ENCODE peak calls at places on chromosome 18, in ten cellular contexts. C is T follicular helper cell; O is activated naive CD8-positive, alpha-beta T cell treated with anti-CD3 and anti-CD28 coated beads, Interleukin-2, amount 10 ng/mL, durations not matched to agents 7 days and 5 days; M is activated T-helper 9 cell treated with anti-CD3 and anti-CD28 coated beads, Interleukin-2, amount 50 U/mL, for 16 hours; T is right atrium auricular region; G is frontal cortex; W is GOT3; N is cerebellar cortex; F is retina; I is mucosa of gallbladder. B is an unnamed sample.

GRCh38 chr18:24584777-24585176 is 124.3 kb downstream of the HRH4 start:
- DNase-seq in C (no peak), O (no peak), M (no peak), T (no peak), G (no peak), W (no peak), N (peak; percentile 84), F (peak; percentile 34), I (no peak), B (no peak)

GRCh38 chr18:4510709-4511108 is 55.6 kb upstream of the DLGAP1 start:
- DNase-seq in C (no peak), O (no peak), M (no peak), T (no peak), G (no peak), W (no peak), N (no peak), F (peak; percentile 2), I (no peak), B (no peak)

GRCh38 chr18:10526211-10526949 is 553 bp downstream of the NAPG start:
- DNase-seq in C (peak; percentile 42), O (peak; percentile 80), M (peak; percentile 34), T (no peak), G (no peak), W (no peak), N (peak; percentile 41), F (no peak), I (peak; percentile 41), B (peak; percentile 16)

GRCh38 chr18:76395609-76396008 is 99.4 kb downstream of the ZNF516 start:
- DNase-seq in C (no peak), O (no peak), M (no peak), T (no peak), G (no peak), W (no peak), N (no peak), F (no peak), I (no peak), B (no peak)

GRCh38 chr18:29002747-29003146 is 825.8 kb upstream of the CDH2 start:
- DNase-seq in C (no peak), O (no peak), M (no peak), T (no peak), G (no peak), W (no peak), N (no peak), F (no peak), I (no peak), B (no peak)

GRCh38 chr18:79613186-79613931 is 66.2 kb upstream of the CTDP1 start:
- DNase-seq in C (no peak), O (peak; percentile 12), M (no peak), T (no peak), G (no peak), W (no peak), N (no peak), F (no peak), I (no peak), B (peak; percentile 5)

GRCh38 chr18:1585881-1586488 is 681.3 kb downstream of the ADCYAP1 start:
- DNase-seq in C (no peak), O (no peak), M (no peak), T (no peak), G (no peak), W (no peak), N (peak; percentile 25), F (peak; percentile 26), I (no peak), B (no peak)

GRCh38 chr18:43587538-43588153 is 310.4 kb upstream of the SYT4 start:
- DNase-seq in C (no peak), O (no peak), M (no peak), T (no peak), G (peak; percentile 21), W (no peak), N (peak; percentile 74), F (peak; percentile 44), I (no peak), B (no peak)

GRCh38 chr18:4453712-4454547 is 1.2 kb downstream of the DLGAP1 start:
- DNase-seq in C (no peak), O (peak; percentile 21), M (no peak), T (no peak), G (no peak), W (no peak), N (peak; percentile 44), F (peak; percentile 84), I (no peak), B (no peak)

GRCh38 chr18:11950824-11951223 is 30.5 kb upstream of the IMPA2 start:
- DNase-seq in C (no peak), O (no peak), M (no peak), T (no peak), G (no peak), W (no peak), N (no peak), F (no peak), I (no peak), B (no peak)

GRCh38 chr18:67379991-67380390 is 136.5 kb downstream of the DSEL start:
- DNase-seq in C (no peak), O (no peak), M (no peak), T (no peak), G (no peak), W (no peak), N (no peak), F (no peak), I (no peak), B (no peak)

GRCh38 chr18:59145055-59145454 is 5.4 kb downstream of the SEC11C start:
- DNase-seq in C (no peak), O (no peak), M (no peak), T (no peak), G (no peak), W (no peak), N (no peak), F (no peak), I (no peak), B (no peak)

GRCh38 chr18:8416212-8417019 is 192.8 kb upstream of the RAB12 start:
- DNase-seq in C (no peak), O (no peak), M (no peak), T (no peak), G (no peak), W (no peak), N (no peak), F (no peak), I (no peak), B (no peak)

GRCh38 chr18:3230401-3231334 is 10.9 kb upstream of the MYOM1 start:
- DNase-seq in C (no peak), O (no peak), M (no peak), T (no peak), G (no peak), W (no peak), N (no peak), F (no peak), I (peak; percentile 77), B (no peak)

GRCh38 chr18:55779711-55780590 is 192.0 kb upstream of the TCF4 start:
- DNase-seq in C (no peak), O (peak; percentile 29), M (no peak), T (no peak), G (peak; percentile 69), W (no peak), N (peak; percentile 42), F (peak; percentile 84), I (no peak), B (peak; percentile 5)

GRCh38 chr18:58934933-58935577 is 70.4 kb downstream of the ZNF532 start:
- DNase-seq in C (no peak), O (no peak), M (no peak), T (no peak), G (no peak), W (no peak), N (no peak), F (no peak), I (no peak), B (no peak)

GRCh38 chr18:37253424-37254255 is 312.0 kb downstream of the CELF4 start:
- DNase-seq in C (no peak), O (no peak), M (no peak), T (no peak), G (peak; percentile 59), W (no peak), N (no peak), F (peak; percentile 43), I (no peak), B (no peak)

GRCh38 chr18:67104700-67105284 is 411.7 kb downstream of the DSEL start:
- DNase-seq in C (peak; percentile 4), O (peak; percentile 35), M (no peak), T (peak; percentile 75), G (no peak), W (no peak), N (peak; percentile 42), F (peak; percentile 56), I (peak; percentile 60), B (peak; percentile 6)

GRCh38 chr18:38751897-38752296 is 1186.3 kb upstream of the CELF4 start:
- DNase-seq in C (no peak), O (no peak), M (no peak), T (no peak), G (no peak), W (no peak), N (peak; percentile 31), F (peak; percentile 60), I (peak; percentile 15), B (no peak)

GRCh38 chr18:50853863-50854271 is 25.1 kb upstream of the ME2 start:
- DNase-seq in C (no peak), O (no peak), M (no peak), T (no peak), G (no peak), W (no peak), N (no peak), F (peak; percentile 4), I (peak; percentile 20), B (no peak)

GRCh38 chr18:68478246-68478645 is 236.7 kb downstream of the TMX3 start:
- DNase-seq in C (no peak), O (no peak), M (no peak), T (no peak), G (no peak), W (no peak), N (no peak), F (no peak), I (no peak), B (no peak)